ENCODE peak calls at places on chromosomes 11 and 22, in seven cellular contexts. One of them, this sample, is unnamed.
A peak's percentile ranks its signal among the peaks of the same experiment; 100 is the strongest.

GRCh38 chr22:37079668-37080171 is 28.2 kb downstream of the KCTD17 start:
- DNase-seq in astrocyte of the spinal cord: peak; percentile 22
- DNase-seq in IMR-90: peak; percentile 76
- DNase-seq in nephron progenitor cell: no peak
- DNase-seq in B cell: no peak
- DNase-seq in fibroblast of mammary gland: peak; percentile 28
- DNase-seq in lower leg skin: no peak
- DNase-seq in this sample: no peak

GRCh38 chr11:68038226-68038717 is 553 bp upstream of the TCIRG1 start:
- DNase-seq in astrocyte of the spinal cord: no peak
- DNase-seq in IMR-90: no peak
- DNase-seq in nephron progenitor cell: no peak
- DNase-seq in B cell: no peak
- DNase-seq in fibroblast of mammary gland: no peak
- DNase-seq in lower leg skin: no peak
- DNase-seq in this sample: no peak

GRCh38 chr22:45578524-45579147 is 76.0 kb downstream of the FBLN1 start:
- DNase-seq in astrocyte of the spinal cord: no peak
- DNase-seq in IMR-90: no peak
- DNase-seq in nephron progenitor cell: no peak
- DNase-seq in B cell: no peak
- DNase-seq in fibroblast of mammary gland: no peak
- DNase-seq in lower leg skin: no peak
- DNase-seq in this sample: no peak

GRCh38 chr11:122215244-122215992 is 99.4 kb upstream of the BLID start:
- DNase-seq in astrocyte of the spinal cord: peak; percentile 84
- DNase-seq in IMR-90: peak; percentile 99
- DNase-seq in nephron progenitor cell: peak; percentile 80
- DNase-seq in B cell: peak; percentile 21
- DNase-seq in fibroblast of mammary gland: peak; percentile 94
- DNase-seq in lower leg skin: peak; percentile 94
- DNase-seq in this sample: peak; percentile 76

GRCh38 chr22:39664485-39665200 is 94.1 kb downstream of the CACNA1I start:
- DNase-seq in astrocyte of the spinal cord: no peak
- DNase-seq in IMR-90: no peak
- DNase-seq in nephron progenitor cell: peak; percentile 85
- DNase-seq in B cell: peak; percentile 48
- DNase-seq in fibroblast of mammary gland: no peak
- DNase-seq in lower leg skin: no peak
- DNase-seq in this sample: no peak

GRCh38 chr22:37566903-37567798 is 6.9 kb downstream of the CDC42EP1 start:
- DNase-seq in astrocyte of the spinal cord: peak; percentile 62
- DNase-seq in IMR-90: peak; percentile 46
- DNase-seq in nephron progenitor cell: peak; percentile 88
- DNase-seq in B cell: peak; percentile 93
- DNase-seq in fibroblast of mammary gland: peak; percentile 56
- DNase-seq in lower leg skin: peak; percentile 96
- DNase-seq in this sample: peak; percentile 86

GRCh38 chr11:44737222-44737621 is 10.5 kb downstream of the TSPAN18 start:
- DNase-seq in astrocyte of the spinal cord: no peak
- DNase-seq in IMR-90: no peak
- DNase-seq in nephron progenitor cell: no peak
- DNase-seq in B cell: no peak
- DNase-seq in fibroblast of mammary gland: no peak
- DNase-seq in lower leg skin: no peak
- DNase-seq in this sample: no peak

GRCh38 chr11:11157201-11157600 is 195.8 kb downstream of the CSNK2A3 start:
- DNase-seq in astrocyte of the spinal cord: peak; percentile 5
- DNase-seq in IMR-90: peak; percentile 8
- DNase-seq in nephron progenitor cell: peak; percentile 42
- DNase-seq in B cell: no peak
- DNase-seq in fibroblast of mammary gland: peak; percentile 31
- DNase-seq in lower leg skin: no peak
- DNase-seq in this sample: no peak

GRCh38 chr11:83827940-83828554 is 541.9 kb upstream of the CCDC90B start:
- DNase-seq in astrocyte of the spinal cord: peak; percentile 67
- DNase-seq in IMR-90: peak; percentile 52
- DNase-seq in nephron progenitor cell: no peak
- DNase-seq in B cell: peak; percentile 30
- DNase-seq in fibroblast of mammary gland: peak; percentile 57
- DNase-seq in lower leg skin: no peak
- DNase-seq in this sample: no peak

GRCh38 chr22:43928418-43929307 is 5.1 kb downstream of the PNPLA3 start:
- DNase-seq in astrocyte of the spinal cord: no peak
- DNase-seq in IMR-90: no peak
- DNase-seq in nephron progenitor cell: no peak
- DNase-seq in B cell: no peak
- DNase-seq in fibroblast of mammary gland: no peak
- DNase-seq in lower leg skin: no peak
- DNase-seq in this sample: no peak

GRCh38 chr11:83816572-83817187 is 530.5 kb upstream of the CCDC90B start:
- DNase-seq in astrocyte of the spinal cord: peak; percentile 33
- DNase-seq in IMR-90: peak; percentile 42
- DNase-seq in nephron progenitor cell: no peak
- DNase-seq in B cell: peak; percentile 28
- DNase-seq in fibroblast of mammary gland: peak; percentile 30
- DNase-seq in lower leg skin: no peak
- DNase-seq in this sample: no peak

GRCh38 chr11:77879218-77879617 is 58.3 kb downstream of the AAMDC start:
- DNase-seq in astrocyte of the spinal cord: peak; percentile 18
- DNase-seq in IMR-90: peak; percentile 50
- DNase-seq in nephron progenitor cell: no peak
- DNase-seq in B cell: peak; percentile 12
- DNase-seq in fibroblast of mammary gland: peak; percentile 70
- DNase-seq in lower leg skin: no peak
- DNase-seq in this sample: no peak

GRCh38 chr22:36395922-36396321 is 8.2 kb upstream of the MYH9 start:
- DNase-seq in astrocyte of the spinal cord: no peak
- DNase-seq in IMR-90: peak; percentile 81
- DNase-seq in nephron progenitor cell: no peak
- DNase-seq in B cell: no peak
- DNase-seq in fibroblast of mammary gland: no peak
- DNase-seq in lower leg skin: no peak
- DNase-seq in this sample: no peak

GRCh38 chr22:36873614-36874308 is 13.0 kb downstream of the NCF4 start:
- DNase-seq in astrocyte of the spinal cord: peak; percentile 20
- DNase-seq in IMR-90: peak; percentile 45
- DNase-seq in nephron progenitor cell: no peak
- DNase-seq in B cell: no peak
- DNase-seq in fibroblast of mammary gland: peak; percentile 62
- DNase-seq in lower leg skin: no peak
- DNase-seq in this sample: no peak

GRCh38 chr22:48739348-48740085 is 1088.2 kb downstream of the BRD1 start:
- DNase-seq in astrocyte of the spinal cord: no peak
- DNase-seq in IMR-90: no peak
- DNase-seq in nephron progenitor cell: no peak
- DNase-seq in B cell: no peak
- DNase-seq in fibroblast of mammary gland: no peak
- DNase-seq in lower leg skin: peak; percentile 79
- DNase-seq in this sample: no peak

GRCh38 chr11:44573333-44573732 is 7.9 kb downstream of the CD82 start:
- DNase-seq in astrocyte of the spinal cord: no peak
- DNase-seq in IMR-90: peak; percentile 40
- DNase-seq in nephron progenitor cell: no peak
- DNase-seq in B cell: no peak
- DNase-seq in fibroblast of mammary gland: peak; percentile 33
- DNase-seq in lower leg skin: no peak
- DNase-seq in this sample: no peak

GRCh38 chr11:64058494-64058893 is 22.8 kb downstream of the FLRT1 start:
- DNase-seq in astrocyte of the spinal cord: no peak
- DNase-seq in IMR-90: no peak
- DNase-seq in nephron progenitor cell: no peak
- DNase-seq in B cell: no peak
- DNase-seq in fibroblast of mammary gland: no peak
- DNase-seq in lower leg skin: no peak
- DNase-seq in this sample: no peak

GRCh38 chr11:66743271-66743968 is 14.4 kb upstream of the SPTBN2 start:
- DNase-seq in astrocyte of the spinal cord: no peak
- DNase-seq in IMR-90: no peak
- DNase-seq in nephron progenitor cell: no peak
- DNase-seq in B cell: no peak
- DNase-seq in fibroblast of mammary gland: no peak
- DNase-seq in lower leg skin: peak; percentile 93
- DNase-seq in this sample: peak; percentile 52

GRCh38 chr11:119796363-119797060 is 67.5 kb upstream of the NECTIN1 start:
- DNase-seq in astrocyte of the spinal cord: no peak
- DNase-seq in IMR-90: no peak
- DNase-seq in nephron progenitor cell: no peak
- DNase-seq in B cell: no peak
- DNase-seq in fibroblast of mammary gland: no peak
- DNase-seq in lower leg skin: no peak
- DNase-seq in this sample: no peak

GRCh38 chr22:19402642-19403191 is 28.8 kb downstream of the HIRA start:
- DNase-seq in astrocyte of the spinal cord: no peak
- DNase-seq in IMR-90: no peak
- DNase-seq in nephron progenitor cell: no peak
- DNase-seq in B cell: no peak
- DNase-seq in fibroblast of mammary gland: no peak
- DNase-seq in lower leg skin: no peak
- DNase-seq in this sample: no peak

GRCh38 chr11:68266121-68266891 is 5.5 kb downstream of the C11orf24 start:
- DNase-seq in astrocyte of the spinal cord: no peak
- DNase-seq in IMR-90: no peak
- DNase-seq in nephron progenitor cell: no peak
- DNase-seq in B cell: peak; percentile 62
- DNase-seq in fibroblast of mammary gland: no peak
- DNase-seq in lower leg skin: peak; percentile 72
- DNase-seq in this sample: no peak

GRCh38 chr22:37746366-37747089 is 49.7 kb downstream of the TRIOBP start:
- DNase-seq in astrocyte of the spinal cord: no peak
- DNase-seq in IMR-90: no peak
- DNase-seq in nephron progenitor cell: peak; percentile 37
- DNase-seq in B cell: no peak
- DNase-seq in fibroblast of mammary gland: no peak
- DNase-seq in lower leg skin: no peak
- DNase-seq in this sample: no peak

GRCh38 chr11:63747006-63747405 is 21.6 kb downstream of the ZFTA start:
- DNase-seq in astrocyte of the spinal cord: no peak
- DNase-seq in IMR-90: peak; percentile 69
- DNase-seq in nephron progenitor cell: no peak
- DNase-seq in B cell: no peak
- DNase-seq in fibroblast of mammary gland: peak; percentile 57
- DNase-seq in lower leg skin: no peak
- DNase-seq in this sample: no peak

GRCh38 chr11:88293931-88294330 is 43.6 kb downstream of the CTSC start:
- DNase-seq in astrocyte of the spinal cord: peak; percentile 63
- DNase-seq in IMR-90: peak; percentile 65
- DNase-seq in nephron progenitor cell: no peak
- DNase-seq in B cell: no peak
- DNase-seq in fibroblast of mammary gland: peak; percentile 65
- DNase-seq in lower leg skin: no peak
- DNase-seq in this sample: no peak

GRCh38 chr11:28524098-28524497 is 415.9 kb downstream of the METTL15 start:
- DNase-seq in astrocyte of the spinal cord: no peak
- DNase-seq in IMR-90: peak; percentile 52
- DNase-seq in nephron progenitor cell: no peak
- DNase-seq in B cell: no peak
- DNase-seq in fibroblast of mammary gland: no peak
- DNase-seq in lower leg skin: no peak
- DNase-seq in this sample: no peak

DNA sequence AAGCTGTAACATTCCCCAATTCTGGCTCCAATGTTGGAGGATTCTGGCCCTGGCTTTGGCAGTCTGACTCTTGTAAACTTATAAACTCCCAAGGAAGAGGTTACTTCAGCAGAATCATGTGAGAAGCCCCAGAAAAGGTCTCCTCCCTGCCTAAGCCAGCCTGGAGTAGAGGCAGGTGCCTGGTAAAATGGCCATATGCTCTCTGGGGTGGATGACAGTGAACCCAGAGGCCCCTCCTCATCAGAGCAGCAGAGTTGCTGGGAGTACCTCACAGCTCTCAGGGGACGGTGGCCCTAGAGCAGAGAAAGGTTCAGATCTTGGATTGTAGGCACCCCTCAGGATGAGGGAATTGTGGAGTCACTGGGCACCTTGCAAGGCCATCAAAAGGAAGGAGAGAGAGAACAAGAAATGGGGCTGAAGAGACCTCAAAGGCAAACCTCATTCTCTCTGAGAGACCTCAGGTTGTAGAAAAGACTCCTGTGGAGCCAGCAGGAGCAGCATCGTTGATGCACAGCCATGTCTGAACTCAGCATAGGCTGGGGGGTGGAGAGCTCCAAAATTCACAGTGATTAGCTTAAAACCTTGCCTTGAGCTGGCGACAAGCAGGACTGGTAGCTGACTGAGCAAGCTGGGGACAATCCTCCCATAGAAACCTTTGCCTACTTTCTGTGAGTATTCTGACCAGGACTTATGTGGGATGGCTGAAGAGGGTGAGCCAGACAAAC is 4.9 kb upstream of the P2RY6 start:
- DNase-seq in astrocyte of the spinal cord: no peak
- DNase-seq in IMR-90: no peak
- DNase-seq in nephron progenitor cell: peak; percentile 0
- DNase-seq in B cell: no peak
- DNase-seq in fibroblast of mammary gland: no peak
- DNase-seq in lower leg skin: peak; percentile 50
- DNase-seq in this sample: peak; percentile 42
- TF ChIP-seq CTCF in astrocyte of the spinal cord: no peak
- TF ChIP-seq CTCF in IMR-90: no peak
- TF ChIP-seq CTCF in nephron progenitor cell: no peak
- TF ChIP-seq CTCF in B cell: no peak
- TF ChIP-seq CTCF in fibroblast of mammary gland: no peak
- TF ChIP-seq CTCF in lower leg skin: no peak
- TF ChIP-seq CTCF in this sample: no peak

GRCh38 chr11:46987183-46987582 is 50.6 kb downstream of the CSTPP1 start:
- DNase-seq in astrocyte of the spinal cord: no peak
- DNase-seq in IMR-90: no peak
- DNase-seq in nephron progenitor cell: no peak
- DNase-seq in B cell: no peak
- DNase-seq in fibroblast of mammary gland: no peak
- DNase-seq in lower leg skin: no peak
- DNase-seq in this sample: no peak
- TF ChIP-seq CTCF in astrocyte of the spinal cord: no peak
- TF ChIP-seq CTCF in IMR-90: no peak
- TF ChIP-seq CTCF in nephron progenitor cell: no peak
- TF ChIP-seq CTCF in B cell: no peak
- TF ChIP-seq CTCF in fibroblast of mammary gland: no peak
- TF ChIP-seq CTCF in lower leg skin: no peak
- TF ChIP-seq CTCF in this sample: no peak

GRCh38 chr11:9839550-9839949 is 175.7 kb downstream of the SWAP70 start:
- DNase-seq in astrocyte of the spinal cord: no peak
- DNase-seq in IMR-90: no peak
- DNase-seq in nephron progenitor cell: no peak
- DNase-seq in B cell: no peak
- DNase-seq in fibroblast of mammary gland: no peak
- DNase-seq in lower leg skin: no peak
- DNase-seq in this sample: no peak
- TF ChIP-seq CTCF in astrocyte of the spinal cord: no peak
- TF ChIP-seq CTCF in IMR-90: no peak
- TF ChIP-seq CTCF in nephron progenitor cell: no peak
- TF ChIP-seq CTCF in B cell: no peak
- TF ChIP-seq CTCF in fibroblast of mammary gland: no peak
- TF ChIP-seq CTCF in lower leg skin: no peak
- TF ChIP-seq CTCF in this sample: no peak

DNA sequence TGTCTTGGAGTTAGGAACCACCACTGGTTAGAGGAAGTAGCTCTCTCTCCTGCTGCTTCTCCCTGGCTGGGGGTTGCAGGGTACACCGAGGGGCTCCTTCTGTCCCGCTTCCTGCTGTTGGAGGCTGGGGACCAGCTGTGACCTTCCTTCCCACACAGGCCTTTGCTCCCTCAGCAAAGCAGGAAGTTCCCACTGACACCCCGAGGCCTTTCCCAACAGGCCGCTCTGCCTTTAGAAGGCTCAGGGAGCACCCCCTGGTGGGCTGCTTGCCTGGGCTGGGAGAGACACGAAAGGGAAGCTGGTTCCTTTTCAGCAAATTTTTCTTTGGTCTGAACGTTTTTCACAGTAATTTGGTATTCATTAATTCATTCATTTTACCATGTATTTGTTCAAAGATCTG is 527.9 kb upstream of the B3GAT1 start:
- DNase-seq in astrocyte of the spinal cord: no peak
- DNase-seq in IMR-90: no peak
- DNase-seq in nephron progenitor cell: peak; percentile 41
- DNase-seq in B cell: no peak
- DNase-seq in fibroblast of mammary gland: no peak
- DNase-seq in lower leg skin: peak; percentile 77
- DNase-seq in this sample: no peak
- TF ChIP-seq CTCF in astrocyte of the spinal cord: peak; percentile 26
- TF ChIP-seq CTCF in IMR-90: no peak
- TF ChIP-seq CTCF in nephron progenitor cell: peak; percentile 37
- TF ChIP-seq CTCF in B cell: no peak
- TF ChIP-seq CTCF in fibroblast of mammary gland: no peak
- TF ChIP-seq CTCF in lower leg skin: no peak
- TF ChIP-seq CTCF in this sample: peak; percentile 69

This sample was measured in type B pancreatic cell.